ENCODE peak calls at places on chromosomes 5 and 9, in eight cellular contexts. C, U, G, O, V, F, P and H are unnamed samples.

GRCh38 chr9:131963087-131963715 is 116.5 kb downstream of the MED27 start:
- DNase-seq in P (no peak), C (no peak), G (no peak), F (no peak), O (no peak), V (no peak), U (no peak), H (no peak)

GRCh38 chr5:52837068-52837467 is 49.4 kb downstream of the ITGA1 start:
- DNase-seq in O (no peak), V (no peak), F (peak; percentile 73), C (no peak), G (peak; percentile 46), U (no peak), P (no peak), H (no peak)

GRCh38 chr9:136665704-136666363 is 3.1 kb downstream of the EGFL7 start:
- DNase-seq in O (peak; percentile 60), F (no peak), C (no peak), P (no peak), G (no peak), V (no peak), U (peak; percentile 48), H (no peak)

GRCh38 chr5:34412769-34413168 is 243.4 kb upstream of the RAI14 start:
- DNase-seq in G (no peak), P (no peak), U (peak; percentile 8), O (no peak), F (peak; percentile 65), C (no peak), V (no peak), H (no peak)

GRCh38 chr9:77731930-77732329 is 83.8 kb upstream of the GNA14 start:
- DNase-seq in U (no peak), G (no peak), F (no peak), V (no peak), O (no peak), P (no peak), C (no peak), H (no peak)

GRCh38 chr5:67002832-67003231 is 193.8 kb downstream of the CD180 start:
- DNase-seq in C (no peak), O (no peak), F (no peak), U (no peak), V (no peak), P (no peak), G (no peak), H (no peak)

GRCh38 chr9:31045810-31046209 is 1338.6 kb upstream of the ACO1 start:
- DNase-seq in U (peak; percentile 7), C (no peak), G (no peak), V (no peak), P (no peak), O (no peak), F (no peak), H (no peak)

GRCh38 chr9:12989669-12990068 is 214.8 kb downstream of the LURAP1L start:
- DNase-seq in F (no peak), G (no peak), U (no peak), V (no peak), C (no peak), O (peak; percentile 25), P (no peak), H (no peak)

GRCh38 chr5:145856285-145856818 is 16.5 kb downstream of the GRXCR2 start:
- DNase-seq in U (peak; percentile 51), V (no peak), C (peak; percentile 58), G (peak; percentile 54), O (peak; percentile 62), F (peak; percentile 83), P (peak; percentile 27), H (no peak)

GRCh38 chr9:35110327-35110758 is 5.3 kb downstream of the ATOSB start:
- DNase-seq in V (peak; percentile 79), U (no peak), O (no peak), P (no peak), C (no peak), G (no peak), F (peak; percentile 43), H (no peak)

GRCh38 chr9:87085521-87085920 is 138.2 kb upstream of the GAS1 start:
- DNase-seq in U (no peak), P (no peak), G (no peak), F (no peak), C (no peak), V (no peak), O (no peak), H (no peak)

GRCh38 chr5:147835386-147835798 is 3.9 kb upstream of the SPINK1 start:
- DNase-seq in U (no peak), V (no peak), G (no peak), C (no peak), O (no peak), P (no peak), F (no peak), H (no peak)

GRCh38 chr9:80931163-80931562 is 758.2 kb downstream of the TLE1 start:
- DNase-seq in C (no peak), V (no peak), U (no peak), G (no peak), F (no peak), P (no peak), O (no peak), H (no peak)

GRCh38 chr5:143362828-143363227 is 40.7 kb downstream of the NR3C1 start:
- DNase-seq in O (no peak), F (no peak), G (no peak), P (no peak), U (no peak), C (no peak), V (no peak), H (no peak)

GRCh38 chr9:93902051-93902779 is 52.9 kb downstream of the BARX1 start:
- DNase-seq in C (no peak), F (no peak), O (no peak), U (no peak), P (no peak), V (peak; percentile 72), G (no peak), H (no peak)

GRCh38 chr9:2159521-2160417 is 144.6 kb downstream of the SMARCA2 start:
- DNase-seq in O (no peak), G (no peak), U (peak; percentile 2), F (peak; percentile 23), P (no peak), V (no peak), C (no peak), H (no peak)

GRCh38 chr5:36398137-36398536 is 96.4 kb upstream of the RANBP3L start:
- DNase-seq in U (no peak), V (no peak), G (no peak), F (peak; percentile 17), O (peak; percentile 40), P (no peak), C (no peak), H (no peak)
- TF ChIP-seq CTCF in U (peak; percentile 62), V (no peak), G (peak; percentile 39), F (peak; percentile 17), O (peak; percentile 52), P (peak; percentile 25), C (peak; percentile 29), H (no peak)

DNA sequence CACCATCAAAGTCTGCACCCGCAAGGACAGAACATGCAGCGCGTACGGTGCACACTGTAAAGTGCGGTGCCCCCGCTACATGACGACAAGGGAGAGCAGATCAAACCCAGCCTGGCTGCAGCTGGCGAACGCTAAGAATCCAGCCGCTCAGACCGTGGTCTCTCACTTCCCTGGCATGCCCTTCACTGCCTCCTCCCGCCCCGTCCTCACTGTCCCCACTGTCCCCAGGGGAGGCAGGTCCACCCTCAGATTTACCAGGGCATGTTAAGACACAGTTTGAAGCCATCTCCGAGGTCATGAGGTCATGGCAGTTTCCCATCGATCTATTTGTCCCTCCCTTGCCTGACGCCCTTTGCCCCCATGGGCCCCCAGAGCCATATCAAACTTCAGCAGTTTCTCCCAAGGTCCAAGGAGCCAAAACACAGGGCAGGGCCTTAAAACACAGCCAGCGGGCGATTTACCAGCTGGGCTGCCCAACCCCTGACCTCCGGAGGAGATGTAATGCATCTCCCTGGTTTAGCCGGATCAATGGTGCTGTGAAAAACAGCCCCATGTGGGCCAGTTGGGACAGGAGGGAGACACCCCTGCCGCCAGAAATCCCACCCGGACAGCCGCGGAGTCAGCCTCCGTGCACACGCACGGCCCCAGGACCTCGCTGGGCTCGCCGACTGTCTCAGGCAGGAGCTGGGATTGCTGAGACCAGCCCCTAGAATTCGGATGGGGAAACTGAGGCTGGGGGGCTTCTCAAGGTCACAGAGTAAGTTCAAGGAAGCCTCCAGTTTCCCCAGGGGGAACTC is 52.3 kb upstream of the FUBP3 start:
- DNase-seq in P (no peak), F (no peak), V (no peak), G (no peak), O (no peak), U (no peak), C (no peak), H (no peak)
- H3K27me3 ChIP-seq in P (peaks cover 46% of the 10 kb centered on the region), F (peaks cover 62% of the 10 kb centered on the region), V (peaks cover 34% of the 10 kb centered on the region), G (no peaks in the 10 kb centered on the region), O (no peaks in the 10 kb centered on the region), U (no peaks in the 10 kb centered on the region), C (peaks cover 27% of the 10 kb centered on the region), H (no peaks in the 10 kb centered on the region)

GRCh38 chr5:108345541-108346171 is 36.2 kb downstream of the FBXL17 start:
- DNase-seq in C (no peak), O (peak; percentile 51), V (no peak), G (no peak), P (peak; percentile 13), F (peak; percentile 67), U (no peak), H (no peak)
- TF ChIP-seq CTCF in C (peak; percentile 43), O (no peak), V (no peak), G (no peak), P (peak; percentile 42), F (peak; percentile 54), U (peak; percentile 70), H (peak; percentile 74)

GRCh38 chr9:14346301-14346721 is 32.4 kb upstream of the NFIB start:
- DNase-seq in O (no peak), F (no peak), V (no peak), P (no peak), G (no peak), U (no peak), C (no peak), H (no peak)

GRCh38 chr9:14345586-14346237 is 31.8 kb upstream of the NFIB start:
- DNase-seq in O (no peak), U (no peak), P (no peak), C (no peak), V (no peak), F (no peak), G (no peak), H (no peak)

GRCh38 chr9:14343948-14344547 is 30.1 kb upstream of the NFIB start:
- DNase-seq in U (no peak), G (no peak), C (no peak), P (no peak), V (no peak), O (no peak), F (no peak), H (no peak)

GRCh38 chr9:14343236-14343947 is 29.5 kb upstream of the NFIB start:
- DNase-seq in U (no peak), F (no peak), C (no peak), P (no peak), G (no peak), V (no peak), O (no peak), H (no peak)

DNA sequence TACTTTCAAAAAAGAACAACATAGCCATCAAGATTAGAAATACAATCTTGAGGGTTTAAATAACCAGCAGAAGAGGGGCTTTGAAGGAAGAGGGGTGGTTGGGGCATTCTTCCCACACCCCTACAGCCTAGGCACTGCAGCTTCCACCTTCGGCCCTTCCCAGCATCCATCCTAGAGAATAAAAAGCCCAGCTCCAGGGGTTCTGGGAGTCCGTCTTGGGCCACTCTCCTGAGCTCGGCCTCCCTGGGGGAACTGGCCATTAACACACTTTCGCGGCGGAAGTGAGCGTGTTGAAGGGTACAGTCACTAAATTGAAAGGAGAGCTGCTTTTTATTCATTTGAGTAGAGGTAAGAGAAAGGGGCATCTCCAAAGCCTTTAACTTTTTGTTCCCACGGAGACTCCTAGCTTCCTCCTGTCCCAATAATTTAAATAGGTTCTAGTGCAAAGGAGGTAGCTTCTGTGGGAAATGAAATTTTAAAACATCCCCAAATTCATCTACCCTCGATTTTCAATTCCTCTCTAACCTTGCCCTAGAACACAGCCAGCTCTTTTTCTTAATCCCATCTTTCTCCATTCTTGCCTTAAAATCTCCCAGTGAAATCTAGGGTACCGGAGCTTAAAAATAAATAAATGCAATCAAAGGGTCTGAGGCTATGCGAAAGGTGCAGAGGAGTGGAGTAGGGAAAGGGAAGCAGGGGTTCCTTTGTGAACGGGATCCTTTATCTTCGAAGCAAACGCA is 31.1 kb upstream of the NFIB start:
- DNase-seq in C (no peak), G (no peak), P (no peak), V (no peak), U (no peak), F (no peak), O (no peak), H (no peak)
- H3K27me3 ChIP-seq in C (peaks cover 46% of the 10 kb centered on the region), G (peaks cover 3% of the 10 kb centered on the region), P (peaks cover 98% of the 10 kb centered on the region), V (peaks cover 17% of the 10 kb centered on the region), U (no peaks in the 10 kb centered on the region), F (peaks cover 97% of the 10 kb centered on the region), O (peaks cover 100% of the 10 kb centered on the region), H (peaks cover 98% of the 10 kb centered on the region)